ENCODE peak calls at places on chromosomes 13 and 19, in five cellular contexts. One of them, this sample, is unnamed.

GRCh38 chr13:33310245-33311038 is 24.9 kb upstream of the STARD13 start:
- DNase-seq in adrenal gland: no peak
- DNase-seq in fibroblast of lung: no peak
- DNase-seq in pancreas: no peak
- DNase-seq in cardiac muscle cell: no peak
- DNase-seq in this sample: no peak

GRCh38 chr13:109288151-109288709 is 498.2 kb downstream of the IRS2 start:
- DNase-seq in fibroblast of lung: peak
- DNase-seq in pancreas: no peak
- DNase-seq in adrenal gland: no peak
- DNase-seq in cardiac muscle cell: no peak
- DNase-seq in this sample: no peak

GRCh38 chr19:32404939-32405430 is 585 bp upstream of the DPY19L3 start:
- DNase-seq in adrenal gland: peak
- DNase-seq in cardiac muscle cell: peak
- DNase-seq in fibroblast of lung: peak
- DNase-seq in pancreas: peak
- DNase-seq in this sample: no peak

GRCh38 chr19:47663435-47663910 is 49.7 kb upstream of the EHD2 start:
- DNase-seq in pancreas: no peak
- DNase-seq in fibroblast of lung: peak
- DNase-seq in adrenal gland: no peak
- DNase-seq in cardiac muscle cell: peak
- DNase-seq in this sample: no peak

GRCh38 chr19:24072720-24073119 is 14.3 kb upstream of the ZNF254 start:
- DNase-seq in adrenal gland: no peak
- DNase-seq in pancreas: no peak
- DNase-seq in fibroblast of lung: no peak
- DNase-seq in cardiac muscle cell: no peak
- DNase-seq in this sample: no peak

GRCh38 chr13:23695711-23696512 is 125.7 kb downstream of the TNFRSF19 start:
- DNase-seq in adrenal gland: no peak
- DNase-seq in pancreas: no peak
- DNase-seq in fibroblast of lung: no peak
- DNase-seq in cardiac muscle cell: peak
- DNase-seq in this sample: peak

GRCh38 chr19:14495678-14496028 is 274 bp downstream of the GIPC1 start:
- DNase-seq in pancreas: no peak
- DNase-seq in fibroblast of lung: no peak
- DNase-seq in adrenal gland: no peak
- DNase-seq in cardiac muscle cell: no peak
- DNase-seq in this sample: peak

GRCh38 chr13:110560606-110561334 is 752 bp downstream of the RAB20 start:
- DNase-seq in pancreas: peak
- DNase-seq in fibroblast of lung: peak
- DNase-seq in cardiac muscle cell: peak
- DNase-seq in adrenal gland: peak
- DNase-seq in this sample: peak

GRCh38 chr13:95385808-95386207 is 84.6 kb upstream of the ABCC4 start:
- DNase-seq in cardiac muscle cell: no peak
- DNase-seq in adrenal gland: no peak
- DNase-seq in pancreas: no peak
- DNase-seq in fibroblast of lung: no peak
- DNase-seq in this sample: no peak

GRCh38 chr19:44725251-44725650 is 23.3 kb upstream of the BCL3 start:
- DNase-seq in fibroblast of lung: no peak
- DNase-seq in pancreas: peak
- DNase-seq in adrenal gland: peak
- DNase-seq in cardiac muscle cell: no peak
- DNase-seq in this sample: no peak

GRCh38 chr13:94415484-94415883 is 64.0 kb downstream of the DCT start:
- DNase-seq in cardiac muscle cell: no peak
- DNase-seq in adrenal gland: no peak
- DNase-seq in pancreas: no peak
- DNase-seq in fibroblast of lung: no peak
- DNase-seq in this sample: no peak

GRCh38 chr19:6087074-6087506 is 23.2 kb downstream of the RFX2 start:
- DNase-seq in adrenal gland: no peak
- DNase-seq in fibroblast of lung: no peak
- DNase-seq in cardiac muscle cell: no peak
- DNase-seq in pancreas: no peak
- DNase-seq in this sample: peak

GRCh38 chr13:46633416-46633815 is 80.4 kb downstream of the LRCH1 start:
- DNase-seq in pancreas: no peak
- DNase-seq in cardiac muscle cell: peak
- DNase-seq in adrenal gland: no peak
- DNase-seq in fibroblast of lung: peak
- DNase-seq in this sample: no peak

GRCh38 chr13:100305398-100305797 is 216.5 kb downstream of the PCCA start:
- DNase-seq in fibroblast of lung: no peak
- DNase-seq in cardiac muscle cell: no peak
- DNase-seq in adrenal gland: no peak
- DNase-seq in pancreas: no peak
- DNase-seq in this sample: no peak

GRCh38 chr13:100306042-100306441 is 217.1 kb downstream of the PCCA start:
- DNase-seq in adrenal gland: no peak
- DNase-seq in cardiac muscle cell: no peak
- DNase-seq in pancreas: no peak
- DNase-seq in fibroblast of lung: no peak
- DNase-seq in this sample: no peak

GRCh38 chr13:100302391-100302790 is 213.5 kb downstream of the PCCA start:
- DNase-seq in fibroblast of lung: no peak
- DNase-seq in pancreas: no peak
- DNase-seq in cardiac muscle cell: no peak
- DNase-seq in adrenal gland: no peak
- DNase-seq in this sample: no peak

GRCh38 chr13:100304241-100304640 is 215.3 kb downstream of the PCCA start:
- DNase-seq in adrenal gland: no peak
- DNase-seq in fibroblast of lung: no peak
- DNase-seq in cardiac muscle cell: no peak
- DNase-seq in pancreas: no peak
- DNase-seq in this sample: no peak

GRCh38 chr13:100306444-100306999 is 217.6 kb downstream of the PCCA start:
- DNase-seq in fibroblast of lung: no peak
- DNase-seq in adrenal gland: no peak
- DNase-seq in pancreas: no peak
- DNase-seq in cardiac muscle cell: no peak
- DNase-seq in this sample: no peak
- TF ChIP-seq CTCF in fibroblast of lung: no peak
- TF ChIP-seq CTCF in adrenal gland: no peak
- TF ChIP-seq CTCF in pancreas: no peak
- TF ChIP-seq CTCF in cardiac muscle cell: no peak
- TF ChIP-seq CTCF in this sample: no peak

DNA sequence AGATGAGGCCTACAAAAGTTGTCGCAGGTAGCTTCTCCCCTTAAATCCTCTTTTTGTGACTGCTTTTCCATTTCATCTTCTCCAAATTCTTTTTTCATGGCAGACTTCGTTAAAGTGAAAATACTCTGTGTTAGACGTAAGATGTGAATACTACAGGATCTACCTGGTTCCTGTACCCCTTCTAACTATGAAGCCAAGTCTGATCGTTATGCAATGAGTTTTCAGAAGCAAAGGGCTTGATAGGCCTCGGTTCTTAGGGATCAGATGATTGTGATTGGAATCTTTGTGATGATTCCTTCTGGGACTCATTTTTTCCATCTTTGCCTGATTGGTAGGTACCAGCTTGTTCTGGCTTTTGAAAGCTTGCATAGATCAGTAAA is 86.9 kb downstream of the PCCA start:
- DNase-seq in fibroblast of lung: no peak
- DNase-seq in cardiac muscle cell: no peak
- DNase-seq in adrenal gland: no peak
- DNase-seq in pancreas: no peak
- DNase-seq in this sample: no peak
- TF ChIP-seq CTCF in fibroblast of lung: no peak
- TF ChIP-seq CTCF in cardiac muscle cell: no peak
- TF ChIP-seq CTCF in adrenal gland: no peak
- TF ChIP-seq CTCF in pancreas: no peak
- TF ChIP-seq CTCF in this sample: no peak

DNA sequence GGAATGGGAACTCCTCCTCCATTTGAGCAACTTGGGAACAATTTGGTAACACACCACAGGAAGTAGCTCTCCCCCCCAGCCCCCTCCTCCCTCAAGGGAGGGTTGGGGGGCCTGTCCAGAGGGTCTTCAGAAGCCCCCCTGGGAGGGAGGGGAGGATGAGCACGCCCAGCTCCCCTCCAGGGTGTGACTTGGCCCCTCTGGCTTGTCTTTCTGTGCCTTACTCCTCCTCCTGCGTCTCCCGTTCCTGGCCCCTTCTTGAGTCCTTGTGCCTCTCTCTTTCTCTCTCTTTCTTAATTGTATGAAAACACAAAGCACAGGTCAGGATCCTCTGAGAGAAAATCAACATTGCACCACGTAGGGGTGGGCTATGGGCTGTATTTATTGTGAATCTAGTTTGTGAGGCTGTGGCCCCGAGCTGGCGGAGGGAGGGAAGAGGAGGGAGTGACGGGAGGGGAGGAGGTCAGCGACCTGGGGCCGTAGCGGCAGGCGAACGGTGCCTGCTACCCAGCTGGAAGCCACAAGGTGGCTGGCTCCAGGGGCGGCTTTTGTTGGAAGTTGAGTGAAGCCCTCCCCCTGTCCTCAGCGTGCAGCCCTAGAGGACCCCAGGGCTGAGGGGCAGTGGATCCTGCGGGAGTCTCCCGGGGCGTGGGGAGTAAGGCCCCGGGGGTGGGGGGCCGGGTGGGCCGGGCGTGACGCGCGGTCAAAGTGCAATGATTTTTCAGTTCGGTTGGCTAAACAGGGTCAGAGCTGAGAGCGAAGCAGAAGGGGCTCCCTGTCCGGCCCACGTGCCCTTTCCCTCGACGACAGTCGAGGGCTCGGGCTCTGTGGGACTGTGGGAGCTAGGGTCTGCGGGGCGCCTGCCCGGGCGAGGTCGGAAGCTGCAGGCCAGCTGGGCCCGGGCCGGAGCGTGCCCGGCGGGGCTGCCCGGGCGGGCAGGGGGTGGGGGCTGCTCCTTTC is 6.4 kb downstream of the LYL1 start:
- DNase-seq in cardiac muscle cell: no peak
- DNase-seq in adrenal gland: no peak
- DNase-seq in fibroblast of lung: no peak
- DNase-seq in pancreas: no peak
- DNase-seq in this sample: no peak
- TF ChIP-seq CTCF in cardiac muscle cell: peak
- TF ChIP-seq CTCF in adrenal gland: no peak
- TF ChIP-seq CTCF in fibroblast of lung: no peak
- TF ChIP-seq CTCF in pancreas: no peak
- TF ChIP-seq CTCF in this sample: no peak

DNA sequence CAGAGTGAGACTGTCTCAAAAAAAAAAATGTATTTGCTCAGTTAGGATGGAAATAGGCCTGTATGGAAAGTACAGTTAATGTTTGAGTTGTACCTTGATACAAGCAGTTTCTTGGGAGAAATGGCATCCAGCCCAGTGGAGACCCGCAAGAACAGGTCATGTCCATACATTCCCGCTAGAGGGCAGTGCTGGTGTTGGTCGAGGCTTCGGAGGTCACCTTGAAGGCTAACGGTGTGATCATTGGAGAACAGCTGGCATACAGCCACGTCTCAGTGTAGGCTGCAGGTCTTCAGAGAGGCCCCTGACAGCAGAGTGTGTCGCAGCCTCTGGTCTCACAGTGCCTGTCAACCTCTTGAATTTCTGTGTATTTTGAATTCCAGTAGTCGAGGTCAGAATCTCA is 7.5 kb downstream of the ZNF610 start:
- DNase-seq in cardiac muscle cell: peak
- DNase-seq in pancreas: peak
- DNase-seq in fibroblast of lung: peak
- DNase-seq in adrenal gland: peak
- DNase-seq in this sample: peak
- TF ChIP-seq CTCF in cardiac muscle cell: peak
- TF ChIP-seq CTCF in pancreas: no peak
- TF ChIP-seq CTCF in fibroblast of lung: peak
- TF ChIP-seq CTCF in adrenal gland: peak
- TF ChIP-seq CTCF in this sample: peak

DNA sequence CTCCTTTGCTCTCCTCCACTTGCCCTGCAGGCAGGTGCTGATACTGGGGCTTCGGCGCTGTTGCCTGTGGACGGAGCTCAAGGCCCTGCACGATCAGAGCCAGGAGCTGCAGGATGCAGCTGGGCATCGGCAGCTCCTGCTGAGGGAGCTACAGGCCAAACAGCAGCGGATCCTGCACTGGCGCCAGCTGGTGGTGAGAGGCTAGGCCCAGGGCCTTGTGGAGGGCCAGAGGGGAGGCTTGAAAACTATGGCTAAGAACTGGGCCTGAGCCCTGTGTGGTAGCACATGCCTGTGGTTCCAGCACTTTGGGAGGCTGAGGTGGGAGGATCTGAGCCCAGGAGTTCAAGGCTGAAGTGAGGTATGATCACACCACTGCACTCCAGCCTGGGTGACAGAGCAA is 6.3 kb downstream of the HAUS5 start:
- DNase-seq in adrenal gland: no peak
- DNase-seq in fibroblast of lung: no peak
- DNase-seq in pancreas: no peak
- DNase-seq in cardiac muscle cell: no peak
- DNase-seq in this sample: no peak
- TF ChIP-seq CTCF in adrenal gland: no peak
- TF ChIP-seq CTCF in fibroblast of lung: peak
- TF ChIP-seq CTCF in pancreas: no peak
- TF ChIP-seq CTCF in cardiac muscle cell: no peak
- TF ChIP-seq CTCF in this sample: no peak

GRCh38 chr19:18992696-18993095 is 40.6 kb downstream of the SUGP2 start:
- DNase-seq in pancreas: no peak
- DNase-seq in adrenal gland: no peak
- DNase-seq in fibroblast of lung: no peak
- DNase-seq in cardiac muscle cell: no peak
- DNase-seq in this sample: no peak

GRCh38 chr19:18996351-18996750 is 37.0 kb downstream of the SUGP2 start:
- DNase-seq in fibroblast of lung: no peak
- DNase-seq in cardiac muscle cell: no peak
- DNase-seq in pancreas: no peak
- DNase-seq in adrenal gland: no peak
- DNase-seq in this sample: no peak

GRCh38 chr19:18998276-18998675 is 35.0 kb downstream of the SUGP2 start:
- DNase-seq in cardiac muscle cell: no peak
- DNase-seq in fibroblast of lung: no peak
- DNase-seq in adrenal gland: no peak
- DNase-seq in pancreas: no peak
- DNase-seq in this sample: no peak

GRCh38 chr19:18996796-18997394 is 36.4 kb downstream of the SUGP2 start:
- DNase-seq in adrenal gland: no peak
- DNase-seq in pancreas: no peak
- DNase-seq in fibroblast of lung: no peak
- DNase-seq in cardiac muscle cell: no peak
- DNase-seq in this sample: no peak

DNA sequence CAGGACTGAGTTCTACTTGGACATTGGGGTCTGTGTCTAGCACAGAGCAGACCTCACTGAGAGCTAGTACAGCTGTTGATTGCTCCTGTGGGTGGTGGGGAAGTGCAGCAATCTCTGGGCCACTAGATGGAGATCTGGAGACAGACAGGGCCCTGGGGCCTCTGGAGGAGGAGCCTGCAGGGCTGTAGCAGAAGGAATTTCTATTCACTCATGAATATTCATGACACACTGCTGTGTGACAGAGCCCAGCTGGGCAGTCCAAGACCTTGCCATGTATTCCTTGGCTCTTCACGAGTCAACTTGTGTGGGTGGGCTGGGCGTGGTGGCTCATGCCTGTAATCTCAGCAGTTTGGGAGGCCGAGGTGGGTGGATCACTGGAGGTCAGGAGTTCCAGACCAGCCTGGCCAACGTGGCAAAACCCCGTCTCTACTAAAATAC is 37.5 kb downstream of the SUGP2 start:
- DNase-seq in pancreas: peak
- DNase-seq in cardiac muscle cell: peak
- DNase-seq in adrenal gland: peak
- DNase-seq in fibroblast of lung: peak
- DNase-seq in this sample: peak
- TF ChIP-seq CTCF in pancreas: no peak
- TF ChIP-seq CTCF in cardiac muscle cell: peak
- TF ChIP-seq CTCF in adrenal gland: peak
- TF ChIP-seq CTCF in fibroblast of lung: peak
- TF ChIP-seq CTCF in this sample: peak

GRCh38 chr19:9917322-9917721 is 19.0 kb downstream of the OLFM2 start:
- DNase-seq in cardiac muscle cell: peak
- DNase-seq in adrenal gland: peak
- DNase-seq in fibroblast of lung: peak
- DNase-seq in pancreas: peak
- DNase-seq in this sample: no peak
- TF ChIP-seq CTCF in cardiac muscle cell: no peak
- TF ChIP-seq CTCF in adrenal gland: no peak
- TF ChIP-seq CTCF in fibroblast of lung: no peak
- TF ChIP-seq CTCF in pancreas: no peak
- TF ChIP-seq CTCF in this sample: no peak